ENCODE peak calls at places on chromosomes 1 and 21, in nine cellular contexts. One of them, this sample, is unnamed.
A peak's percentile ranks its signal among the peaks of the same experiment; 100 is the strongest.

GRCh38 chr1:66676616-66677298 is 75.5 kb upstream of the DYNLT5 start:
- DNase-seq in CD8-positive, alpha-beta memory T cell: no peak
- DNase-seq in thoracic aorta: no peak
- DNase-seq in iPS DF 6.9: no peak
- DNase-seq in Panc1: no peak
- DNase-seq in GM23248: peak; percentile 87
- DNase-seq in brain microvascular endothelial cell: peak; percentile 85
- DNase-seq in left ventricle myocardium inferior: no peak
- DNase-seq in aorta: no peak
- DNase-seq in this sample: peak; percentile 51

GRCh38 chr1:39788758-39789570 is at the start of gene BMP8B:
- DNase-seq in CD8-positive, alpha-beta memory T cell: peak; percentile 52
- DNase-seq in thoracic aorta: no peak
- DNase-seq in iPS DF 6.9: no peak
- DNase-seq in Panc1: no peak
- DNase-seq in GM23248: peak; percentile 44
- DNase-seq in brain microvascular endothelial cell: no peak
- DNase-seq in left ventricle myocardium inferior: peak; percentile 49
- DNase-seq in aorta: peak; percentile 70
- DNase-seq in this sample: no peak

GRCh38 chr1:21294266-21295058 is 4.2 kb upstream of the ECE1 start:
- DNase-seq in CD8-positive, alpha-beta memory T cell: peak; percentile 84
- DNase-seq in thoracic aorta: no peak
- DNase-seq in iPS DF 6.9: no peak
- DNase-seq in Panc1: no peak
- DNase-seq in GM23248: peak; percentile 67
- DNase-seq in brain microvascular endothelial cell: no peak
- DNase-seq in left ventricle myocardium inferior: no peak
- DNase-seq in aorta: peak; percentile 65
- DNase-seq in this sample: no peak

GRCh38 chr1:175319112-175319911 is 126.7 kb upstream of the KIAA0040 start:
- DNase-seq in CD8-positive, alpha-beta memory T cell: peak; percentile 58
- DNase-seq in thoracic aorta: peak; percentile 14
- DNase-seq in iPS DF 6.9: peak; percentile 68
- DNase-seq in Panc1: peak; percentile 39
- DNase-seq in GM23248: peak; percentile 83
- DNase-seq in brain microvascular endothelial cell: peak; percentile 54
- DNase-seq in left ventricle myocardium inferior: peak; percentile 73
- DNase-seq in aorta: peak; percentile 81
- DNase-seq in this sample: no peak

GRCh38 chr1:67722292-67722944 is 37.4 kb downstream of the GADD45A start:
- DNase-seq in CD8-positive, alpha-beta memory T cell: no peak
- DNase-seq in thoracic aorta: no peak
- DNase-seq in iPS DF 6.9: no peak
- DNase-seq in Panc1: no peak
- DNase-seq in GM23248: peak; percentile 53
- DNase-seq in brain microvascular endothelial cell: no peak
- DNase-seq in left ventricle myocardium inferior: no peak
- DNase-seq in aorta: no peak
- DNase-seq in this sample: no peak

GRCh38 chr1:25795227-25795626 is 4.8 kb upstream of the SELENON start:
- DNase-seq in CD8-positive, alpha-beta memory T cell: no peak
- DNase-seq in thoracic aorta: no peak
- DNase-seq in iPS DF 6.9: no peak
- DNase-seq in Panc1: no peak
- DNase-seq in GM23248: peak; percentile 24
- DNase-seq in brain microvascular endothelial cell: no peak
- DNase-seq in left ventricle myocardium inferior: no peak
- DNase-seq in aorta: no peak
- DNase-seq in this sample: no peak

GRCh38 chr21:36155603-36156338 is 853 bp upstream of the DOP1B start:
- DNase-seq in CD8-positive, alpha-beta memory T cell: no peak
- DNase-seq in thoracic aorta: no peak
- DNase-seq in iPS DF 6.9: no peak
- DNase-seq in Panc1: no peak
- DNase-seq in GM23248: no peak
- DNase-seq in brain microvascular endothelial cell: no peak
- DNase-seq in left ventricle myocardium inferior: peak; percentile 21
- DNase-seq in aorta: peak; percentile 53
- DNase-seq in this sample: no peak

GRCh38 chr1:6302568-6302967 is 41.7 kb upstream of the GPR153 start:
- DNase-seq in CD8-positive, alpha-beta memory T cell: no peak
- DNase-seq in thoracic aorta: no peak
- DNase-seq in iPS DF 6.9: no peak
- DNase-seq in Panc1: no peak
- DNase-seq in GM23248: no peak
- DNase-seq in brain microvascular endothelial cell: no peak
- DNase-seq in left ventricle myocardium inferior: no peak
- DNase-seq in aorta: no peak
- DNase-seq in this sample: peak; percentile 25

GRCh38 chr1:8780405-8780804 is 37.0 kb downstream of the RERE start:
- DNase-seq in CD8-positive, alpha-beta memory T cell: no peak
- DNase-seq in thoracic aorta: no peak
- DNase-seq in iPS DF 6.9: no peak
- DNase-seq in Panc1: no peak
- DNase-seq in GM23248: no peak
- DNase-seq in brain microvascular endothelial cell: no peak
- DNase-seq in left ventricle myocardium inferior: no peak
- DNase-seq in aorta: no peak
- DNase-seq in this sample: no peak

GRCh38 chr1:93450331-93450730 is 2.4 kb downstream of the FNBP1L start:
- DNase-seq in CD8-positive, alpha-beta memory T cell: no peak
- DNase-seq in thoracic aorta: no peak
- DNase-seq in iPS DF 6.9: no peak
- DNase-seq in Panc1: no peak
- DNase-seq in GM23248: no peak
- DNase-seq in brain microvascular endothelial cell: no peak
- DNase-seq in left ventricle myocardium inferior: no peak
- DNase-seq in aorta: no peak
- DNase-seq in this sample: no peak

GRCh38 chr1:45243476-45244343 is 37.3 kb upstream of the ZSWIM5 start:
- DNase-seq in CD8-positive, alpha-beta memory T cell: no peak
- DNase-seq in thoracic aorta: no peak
- DNase-seq in iPS DF 6.9: no peak
- DNase-seq in Panc1: no peak
- DNase-seq in GM23248: peak; percentile 52
- DNase-seq in brain microvascular endothelial cell: peak; percentile 11
- DNase-seq in left ventricle myocardium inferior: no peak
- DNase-seq in aorta: no peak
- DNase-seq in this sample: no peak

GRCh38 chr1:207495816-207496792 is at the start of gene CR1:
- DNase-seq in CD8-positive, alpha-beta memory T cell: no peak
- DNase-seq in thoracic aorta: no peak
- DNase-seq in iPS DF 6.9: no peak
- DNase-seq in Panc1: no peak
- DNase-seq in GM23248: peak; percentile 18
- DNase-seq in brain microvascular endothelial cell: no peak
- DNase-seq in left ventricle myocardium inferior: peak; percentile 36
- DNase-seq in aorta: peak; percentile 77
- DNase-seq in this sample: no peak

GRCh38 chr1:31505884-31506497 is 70.3 kb upstream of the TINAGL1 start:
- DNase-seq in CD8-positive, alpha-beta memory T cell: no peak
- DNase-seq in thoracic aorta: no peak
- DNase-seq in iPS DF 6.9: no peak
- DNase-seq in Panc1: no peak
- DNase-seq in GM23248: peak; percentile 86
- DNase-seq in brain microvascular endothelial cell: peak; percentile 37
- DNase-seq in left ventricle myocardium inferior: no peak
- DNase-seq in aorta: no peak
- DNase-seq in this sample: no peak

GRCh38 chr1:31503581-31503980 is 72.7 kb upstream of the TINAGL1 start:
- DNase-seq in CD8-positive, alpha-beta memory T cell: no peak
- DNase-seq in thoracic aorta: no peak
- DNase-seq in iPS DF 6.9: no peak
- DNase-seq in Panc1: no peak
- DNase-seq in GM23248: no peak
- DNase-seq in brain microvascular endothelial cell: no peak
- DNase-seq in left ventricle myocardium inferior: no peak
- DNase-seq in aorta: no peak
- DNase-seq in this sample: no peak

GRCh38 chr1:31502253-31502652 is 74.1 kb upstream of the TINAGL1 start:
- DNase-seq in CD8-positive, alpha-beta memory T cell: no peak
- DNase-seq in thoracic aorta: no peak
- DNase-seq in iPS DF 6.9: no peak
- DNase-seq in Panc1: no peak
- DNase-seq in GM23248: no peak
- DNase-seq in brain microvascular endothelial cell: no peak
- DNase-seq in left ventricle myocardium inferior: no peak
- DNase-seq in aorta: no peak
- DNase-seq in this sample: no peak

GRCh38 chr1:31502926-31503511 is 73.3 kb upstream of the TINAGL1 start:
- DNase-seq in CD8-positive, alpha-beta memory T cell: no peak
- DNase-seq in thoracic aorta: no peak
- DNase-seq in iPS DF 6.9: peak; percentile 50
- DNase-seq in Panc1: no peak
- DNase-seq in GM23248: no peak
- DNase-seq in brain microvascular endothelial cell: no peak
- DNase-seq in left ventricle myocardium inferior: no peak
- DNase-seq in aorta: no peak
- DNase-seq in this sample: no peak

GRCh38 chr1:31504001-31504400 is 72.3 kb upstream of the TINAGL1 start:
- DNase-seq in CD8-positive, alpha-beta memory T cell: no peak
- DNase-seq in thoracic aorta: no peak
- DNase-seq in iPS DF 6.9: no peak
- DNase-seq in Panc1: no peak
- DNase-seq in GM23248: no peak
- DNase-seq in brain microvascular endothelial cell: no peak
- DNase-seq in left ventricle myocardium inferior: no peak
- DNase-seq in aorta: no peak
- DNase-seq in this sample: no peak
- H3K27me3 ChIP-seq in CD8-positive, alpha-beta memory T cell: peaks cover 8% of the 10 kb centered on the region
- H3K27me3 ChIP-seq in thoracic aorta: no peaks in the 10 kb centered on the region
- H3K27me3 ChIP-seq in iPS DF 6.9: no peaks in the 10 kb centered on the region
- H3K27me3 ChIP-seq in Panc1: no peaks in the 10 kb centered on the region
- H3K27me3 ChIP-seq in GM23248: peaks cover 60% of the 10 kb centered on the region
- H3K27me3 ChIP-seq in brain microvascular endothelial cell: peaks cover 25% of the 10 kb centered on the region
- H3K27me3 ChIP-seq in left ventricle myocardium inferior: peaks cover 62% of the 10 kb centered on the region
- H3K27me3 ChIP-seq in aorta: no peaks in the 10 kb centered on the region
- H3K27me3 ChIP-seq in this sample: peaks cover 10% of the 10 kb centered on the region

GRCh38 chr1:31232689-31233088 is 7.0 kb downstream of the NKAIN1 start:
- DNase-seq in CD8-positive, alpha-beta memory T cell: no peak
- DNase-seq in thoracic aorta: no peak
- DNase-seq in iPS DF 6.9: no peak
- DNase-seq in Panc1: no peak
- DNase-seq in GM23248: no peak
- DNase-seq in brain microvascular endothelial cell: no peak
- DNase-seq in left ventricle myocardium inferior: no peak
- DNase-seq in aorta: no peak
- DNase-seq in this sample: no peak

GRCh38 chr1:31231802-31232201 is 7.9 kb downstream of the NKAIN1 start:
- DNase-seq in CD8-positive, alpha-beta memory T cell: no peak
- DNase-seq in thoracic aorta: no peak
- DNase-seq in iPS DF 6.9: no peak
- DNase-seq in Panc1: no peak
- DNase-seq in GM23248: no peak
- DNase-seq in brain microvascular endothelial cell: no peak
- DNase-seq in left ventricle myocardium inferior: no peak
- DNase-seq in aorta: no peak
- DNase-seq in this sample: no peak

GRCh38 chr1:31227891-31228290 is 11.8 kb downstream of the NKAIN1 start:
- DNase-seq in CD8-positive, alpha-beta memory T cell: no peak
- DNase-seq in thoracic aorta: no peak
- DNase-seq in iPS DF 6.9: no peak
- DNase-seq in Panc1: no peak
- DNase-seq in GM23248: no peak
- DNase-seq in brain microvascular endothelial cell: no peak
- DNase-seq in left ventricle myocardium inferior: no peak
- DNase-seq in aorta: no peak
- DNase-seq in this sample: no peak

GRCh38 chr1:31230378-31230777 is 9.3 kb downstream of the NKAIN1 start:
- DNase-seq in CD8-positive, alpha-beta memory T cell: no peak
- DNase-seq in thoracic aorta: no peak
- DNase-seq in iPS DF 6.9: no peak
- DNase-seq in Panc1: no peak
- DNase-seq in GM23248: no peak
- DNase-seq in brain microvascular endothelial cell: no peak
- DNase-seq in left ventricle myocardium inferior: no peak
- DNase-seq in aorta: no peak
- DNase-seq in this sample: no peak

DNA sequence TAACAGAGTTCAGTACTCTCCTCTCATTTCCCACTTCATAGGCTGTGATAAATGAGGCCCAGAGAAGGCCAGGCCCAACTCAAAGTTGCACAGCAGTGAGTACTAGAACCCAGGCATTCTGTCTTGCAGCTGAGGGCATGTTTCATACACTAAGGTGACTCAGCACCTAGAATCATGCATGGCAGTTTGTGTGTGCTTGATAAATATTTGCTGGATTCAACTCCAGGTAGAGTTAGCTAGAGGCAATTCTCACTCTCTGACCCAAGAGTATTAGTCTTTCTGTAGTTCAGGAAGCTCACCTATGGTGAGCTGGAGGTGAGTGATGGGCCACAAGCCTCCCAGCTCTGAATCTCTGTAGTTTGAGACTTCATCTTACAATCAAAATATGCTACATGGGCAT is 10.7 kb downstream of the NKAIN1 start:
- DNase-seq in CD8-positive, alpha-beta memory T cell: no peak
- DNase-seq in thoracic aorta: no peak
- DNase-seq in iPS DF 6.9: no peak
- DNase-seq in Panc1: no peak
- DNase-seq in GM23248: no peak
- DNase-seq in brain microvascular endothelial cell: no peak
- DNase-seq in left ventricle myocardium inferior: no peak
- DNase-seq in aorta: no peak
- DNase-seq in this sample: peak; percentile 58
- H3K27me3 ChIP-seq in CD8-positive, alpha-beta memory T cell: no peaks in the 10 kb centered on the region
- H3K27me3 ChIP-seq in thoracic aorta: no peaks in the 10 kb centered on the region
- H3K27me3 ChIP-seq in iPS DF 6.9: no peaks in the 10 kb centered on the region
- H3K27me3 ChIP-seq in Panc1: no peaks in the 10 kb centered on the region
- H3K27me3 ChIP-seq in GM23248: peaks cover 19% of the 10 kb centered on the region
- H3K27me3 ChIP-seq in brain microvascular endothelial cell: peaks cover 6% of the 10 kb centered on the region
- H3K27me3 ChIP-seq in left ventricle myocardium inferior: peaks cover 21% of the 10 kb centered on the region
- H3K27me3 ChIP-seq in aorta: no peaks in the 10 kb centered on the region
- H3K27me3 ChIP-seq in this sample: peaks cover 8% of the 10 kb centered on the region

GRCh38 chr1:50980505-50980904 is 10.5 kb downstream of the CDKN2C start:
- DNase-seq in CD8-positive, alpha-beta memory T cell: no peak
- DNase-seq in thoracic aorta: no peak
- DNase-seq in iPS DF 6.9: no peak
- DNase-seq in Panc1: no peak
- DNase-seq in GM23248: no peak
- DNase-seq in brain microvascular endothelial cell: no peak
- DNase-seq in left ventricle myocardium inferior: no peak
- DNase-seq in aorta: no peak
- DNase-seq in this sample: no peak
- H3K27me3 ChIP-seq in CD8-positive, alpha-beta memory T cell: no peaks in the 10 kb centered on the region
- H3K27me3 ChIP-seq in thoracic aorta: no peaks in the 10 kb centered on the region
- H3K27me3 ChIP-seq in iPS DF 6.9: peaks cover 25% of the 10 kb centered on the region
- H3K27me3 ChIP-seq in Panc1: no peaks in the 10 kb centered on the region
- H3K27me3 ChIP-seq in GM23248: no peaks in the 10 kb centered on the region
- H3K27me3 ChIP-seq in brain microvascular endothelial cell: no peaks in the 10 kb centered on the region
- H3K27me3 ChIP-seq in left ventricle myocardium inferior: no peaks in the 10 kb centered on the region
- H3K27me3 ChIP-seq in aorta: no peaks in the 10 kb centered on the region
- H3K27me3 ChIP-seq in this sample: peaks cover 91% of the 10 kb centered on the region

DNA sequence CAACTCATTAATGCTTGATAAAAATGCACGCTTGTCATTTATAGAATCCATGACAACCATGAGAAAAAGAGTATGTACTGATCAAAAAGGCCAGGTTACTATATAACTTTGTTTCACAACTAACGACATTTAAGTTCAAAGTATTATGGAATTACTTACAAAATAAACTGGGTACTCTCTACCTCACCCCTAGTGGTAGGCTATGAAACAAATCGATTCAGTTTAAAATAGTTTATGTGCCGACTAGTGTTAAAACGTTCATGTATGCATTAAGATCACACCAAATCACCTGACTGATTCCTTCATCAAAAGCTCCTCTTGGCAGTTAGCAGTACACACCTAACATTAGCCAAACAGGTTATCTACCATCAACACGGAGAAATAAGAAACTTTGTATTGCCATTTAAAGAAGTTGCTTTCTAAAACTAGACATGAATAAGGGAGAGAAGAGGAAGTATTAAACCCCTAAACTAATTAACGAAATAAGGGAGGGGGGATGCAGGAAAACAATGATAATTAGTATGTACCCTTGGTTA is 137.1 kb downstream of the AKT3 start:
- DNase-seq in CD8-positive, alpha-beta memory T cell: no peak
- DNase-seq in thoracic aorta: no peak
- DNase-seq in iPS DF 6.9: no peak
- DNase-seq in Panc1: no peak
- DNase-seq in GM23248: peak; percentile 40
- DNase-seq in brain microvascular endothelial cell: no peak
- DNase-seq in left ventricle myocardium inferior: no peak
- DNase-seq in aorta: no peak
- DNase-seq in this sample: no peak
- H3K27me3 ChIP-seq in CD8-positive, alpha-beta memory T cell: no peaks in the 10 kb centered on the region
- H3K27me3 ChIP-seq in thoracic aorta: no peaks in the 10 kb centered on the region
- H3K27me3 ChIP-seq in iPS DF 6.9: no peaks in the 10 kb centered on the region
- H3K27me3 ChIP-seq in Panc1: no peaks in the 10 kb centered on the region
- H3K27me3 ChIP-seq in GM23248: no peaks in the 10 kb centered on the region
- H3K27me3 ChIP-seq in brain microvascular endothelial cell: no peaks in the 10 kb centered on the region
- H3K27me3 ChIP-seq in left ventricle myocardium inferior: no peaks in the 10 kb centered on the region
- H3K27me3 ChIP-seq in aorta: no peaks in the 10 kb centered on the region
- H3K27me3 ChIP-seq in this sample: no peaks in the 10 kb centered on the region

This sample was measured in foreskin keratinocyte.